ENCODE peak calls at places on chromosomes 6 and 20, in four cellular contexts. W is OCI-LY7, E is spleen, X is fibroblast of mammary gland. R is an unnamed sample.

GRCh38 chr20:43516251-43516824 is 8.8 kb downstream of the L3MBTL1 start:
- DNase-seq in E (no peak), W (no peak), X (no peak), R (no peak)

GRCh38 chr6:11992086-11992485 is 20.0 kb upstream of the HIVEP1 start:
- DNase-seq in X (no peak), E (no peak), W (no peak), R (no peak)

GRCh38 chr6:168721571-168721970 is 280.6 kb downstream of the SMOC2 start:
- DNase-seq in X (no peak), W (no peak), E (no peak), R (no peak)

GRCh38 chr20:38132156-38132909 is 32.7 kb downstream of the TGM2 start:
- DNase-seq in E (peak; percentile 50), X (no peak), W (no peak), R (no peak)

GRCh38 chr20:11716239-11716944 is 201.3 kb upstream of the BTBD3 start:
- DNase-seq in E (no peak), W (peak; percentile 2), X (peak; percentile 62), R (peak; percentile 96)

GRCh38 chr6:24883618-24884017 is 52.1 kb downstream of the RIPOR2 start:
- DNase-seq in E (no peak), W (peak; percentile 85), X (peak; percentile 72), R (peak; percentile 56)

GRCh38 chr6:170031684-170032121 is 259.2 kb downstream of the DLL1 start:
- DNase-seq in W (no peak), X (no peak), E (peak; percentile 65), R (no peak)

GRCh38 chr6:117771403-117771802 is 96.1 kb downstream of the NUS1 start:
- DNase-seq in X (no peak), W (no peak), E (no peak), R (no peak)

GRCh38 chr6:82906951-82907350 is 158.7 kb downstream of the UBE3D start:
- DNase-seq in E (no peak), X (peak; percentile 69), W (no peak), R (peak; percentile 68)

GRCh38 chr20:3786665-3787639 is at the start of gene CENPB:
- DNase-seq in W (peak; percentile 90), X (peak; percentile 71), E (peak; percentile 97), R (peak; percentile 78)

GRCh38 chr6:33160728-33161323 is 31.4 kb downstream of the COL11A2 start:
- DNase-seq in E (no peak), W (no peak), X (peak; percentile 85), R (peak; percentile 89)

GRCh38 chr6:157469378-157469777 is 88.4 kb downstream of the ZDHHC14 start:
- DNase-seq in X (peak; percentile 14), E (no peak), W (no peak), R (no peak)

GRCh38 chr6:126614642-126615504 is 275.0 kb downstream of the CENPW start:
- DNase-seq in W (peak; percentile 32), E (no peak), X (no peak), R (no peak)

GRCh38 chr6:154261688-154262397 is 94.8 kb downstream of the IPCEF1 start:
- DNase-seq in W (no peak), X (no peak), E (no peak), R (no peak)

GRCh38 chr6:136067731-136068341 is 182.3 kb downstream of the MTFR2 start:
- DNase-seq in W (no peak), E (no peak), X (peak; percentile 49), R (peak; percentile 55)

GRCh38 chr6:16438677-16439615 is 200.6 kb downstream of the GMPR start:
- DNase-seq in X (peak; percentile 75), E (no peak), W (no peak), R (peak; percentile 55)

GRCh38 chr20:1456300-1456699 is 10.3 kb downstream of the NSFL1C start:
- DNase-seq in W (no peak), X (no peak), E (no peak), R (peak; percentile 64)

GRCh38 chr6:20879526-20879925 is 345.3 kb downstream of the CDKAL1 start:
- DNase-seq in W (no peak), E (no peak), X (peak; percentile 4), R (peak; percentile 37)
- TF ChIP-seq CTCF in W (no peak), E (no peak), X (no peak), R (no peak)

DNA sequence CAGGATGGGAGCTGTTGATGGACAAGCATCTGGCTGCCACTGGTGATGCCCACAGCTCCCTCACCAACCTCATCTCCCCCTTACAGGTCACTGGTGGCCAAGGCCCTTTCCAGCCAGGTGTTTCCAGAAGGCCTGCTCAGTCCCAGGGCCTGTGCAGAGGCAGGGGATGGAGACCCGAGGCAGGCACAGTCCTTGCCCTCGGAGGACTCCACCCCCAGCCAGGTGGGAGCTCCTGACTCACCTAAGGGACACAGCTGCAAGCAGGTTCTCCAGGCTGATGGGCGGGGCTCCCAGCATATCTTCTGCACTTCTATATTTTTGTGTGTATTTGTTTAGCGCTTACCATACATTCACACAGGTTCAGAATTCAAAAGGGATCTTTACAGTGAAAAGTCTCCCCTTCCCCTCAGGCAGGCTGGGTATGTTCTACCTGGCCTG is 17.4 kb downstream of the PRPH2 start:
- DNase-seq in X (no peak), E (no peak), W (no peak), R (no peak)
- H3K4me3 ChIP-seq in X (no peak overlapping the region), E (no peak overlapping the region), W (no peak overlapping the region), R (no peak overlapping the region)

DNA sequence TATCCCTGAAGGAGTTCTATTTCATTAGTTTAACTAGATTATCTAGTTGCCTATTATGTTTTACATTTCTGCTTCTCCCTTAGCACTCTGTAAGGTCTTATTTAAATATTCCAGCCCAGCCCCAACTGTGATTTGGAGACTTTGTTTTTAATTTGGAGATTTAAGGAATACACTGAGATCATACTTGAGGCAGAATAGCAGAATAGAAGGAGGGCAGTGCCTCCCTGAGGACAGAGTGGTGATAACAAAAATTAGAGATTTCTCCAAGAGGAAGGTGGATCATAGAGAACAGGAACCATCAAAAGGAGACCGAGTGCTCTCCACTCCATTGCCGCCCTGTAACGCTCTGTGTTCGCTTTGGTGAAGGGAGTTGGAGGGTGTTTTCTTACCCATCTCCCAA is 14.8 kb upstream of the CD164 start:
- DNase-seq in E (no peak), W (no peak), X (peak; percentile 35), R (peak; percentile 14)
- TF ChIP-seq CTCF in E (no peak), W (peak; percentile 57), X (peak; percentile 39), R (peak; percentile 30)

DNA sequence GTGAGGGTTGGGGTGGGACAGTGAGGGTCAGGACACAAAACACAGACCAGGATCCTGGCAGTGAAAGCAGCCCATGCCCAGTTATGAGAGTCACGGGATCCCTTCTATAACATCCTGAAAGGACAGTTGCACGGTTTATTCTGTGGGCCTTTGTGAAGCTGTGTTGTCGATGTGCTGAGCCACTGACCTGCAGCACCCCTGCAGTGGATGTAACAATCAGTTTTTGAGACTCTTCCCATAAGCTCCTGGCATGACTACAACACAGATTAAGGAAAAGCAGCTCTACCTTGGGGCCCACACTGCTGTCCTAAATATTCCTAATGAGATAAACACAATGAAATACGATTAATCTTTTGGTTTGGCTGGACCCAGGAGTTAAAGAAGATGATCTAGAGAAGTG is 3.7 kb downstream of the PYGB start:
- DNase-seq in E (no peak), X (no peak), W (no peak), R (no peak)
- H3K4me3 ChIP-seq in E (no peak overlapping the region), X (no peak overlapping the region), W (no peak overlapping the region), R (peak overlapping the region; percentile 93)

GRCh38 chr20:58621906-58622548 is 29.1 kb upstream of the STX16 start:
- DNase-seq in W (no peak), X (no peak), E (peak; percentile 29), R (no peak)
- TF ChIP-seq CTCF in W (no peak), X (peak; percentile 19), E (no peak), R (peak; percentile 25)

GRCh38 chr6:736657-737446 is 43.9 kb upstream of the EXOC2 start:
- DNase-seq in X (no peak), E (no peak), W (no peak), R (no peak)
- H3K4me3 ChIP-seq in X (no peak overlapping the region), E (no peak overlapping the region), W (no peak overlapping the region), R (no peak overlapping the region)

GRCh38 chr6:62286470-62286843 is 432 bp upstream of the KHDRBS2 start:
- DNase-seq in X (no peak), E (no peak), W (no peak), R (no peak)

GRCh38 chr6:62283359-62283758 is 2.7 kb downstream of the KHDRBS2 start:
- DNase-seq in W (no peak), E (no peak), X (no peak), R (no peak)

GRCh38 chr6:62284725-62285124 is 1.3 kb downstream of the KHDRBS2 start:
- DNase-seq in E (no peak), W (no peak), X (no peak), R (no peak)

GRCh38 chr6:62285612-62286469 is at the start of gene KHDRBS2:
- DNase-seq in W (peak; percentile 91), X (peak; percentile 0), E (peak; percentile 95), R (no peak)

DNA sequence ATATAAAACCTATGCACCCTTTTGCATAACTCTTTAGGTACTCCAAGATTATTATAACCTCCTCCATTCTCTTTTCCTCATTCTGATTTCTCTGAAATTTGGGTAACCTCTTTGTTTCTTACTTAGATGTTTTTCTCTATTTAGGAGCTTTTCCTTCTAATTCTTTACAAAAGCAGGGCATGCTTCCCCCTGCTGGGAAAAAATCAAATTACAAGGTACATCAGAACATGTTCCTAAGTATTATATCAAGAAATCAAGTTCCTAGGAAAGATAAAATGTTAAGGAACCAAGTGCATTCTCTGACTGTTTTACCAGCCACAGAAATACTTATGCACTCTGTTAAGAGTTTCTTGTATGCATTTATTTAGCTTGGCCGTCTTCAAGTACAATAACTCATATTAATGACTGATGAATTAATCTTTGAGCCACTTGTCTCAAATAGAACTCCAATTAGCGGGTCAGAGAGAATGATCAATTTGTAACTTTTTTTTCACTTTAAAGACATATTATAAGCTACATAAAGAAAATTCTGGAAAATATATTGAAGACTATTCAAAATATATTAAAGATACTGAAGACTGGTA is 2.1 kb downstream of the KHDRBS2 start:
- DNase-seq in W (peak; percentile 55), X (peak; percentile 28), E (no peak), R (peak; percentile 1)
- TF ChIP-seq CTCF in W (peak; percentile 89), X (peak; percentile 46), E (no peak), R (peak; percentile 30)

DNA sequence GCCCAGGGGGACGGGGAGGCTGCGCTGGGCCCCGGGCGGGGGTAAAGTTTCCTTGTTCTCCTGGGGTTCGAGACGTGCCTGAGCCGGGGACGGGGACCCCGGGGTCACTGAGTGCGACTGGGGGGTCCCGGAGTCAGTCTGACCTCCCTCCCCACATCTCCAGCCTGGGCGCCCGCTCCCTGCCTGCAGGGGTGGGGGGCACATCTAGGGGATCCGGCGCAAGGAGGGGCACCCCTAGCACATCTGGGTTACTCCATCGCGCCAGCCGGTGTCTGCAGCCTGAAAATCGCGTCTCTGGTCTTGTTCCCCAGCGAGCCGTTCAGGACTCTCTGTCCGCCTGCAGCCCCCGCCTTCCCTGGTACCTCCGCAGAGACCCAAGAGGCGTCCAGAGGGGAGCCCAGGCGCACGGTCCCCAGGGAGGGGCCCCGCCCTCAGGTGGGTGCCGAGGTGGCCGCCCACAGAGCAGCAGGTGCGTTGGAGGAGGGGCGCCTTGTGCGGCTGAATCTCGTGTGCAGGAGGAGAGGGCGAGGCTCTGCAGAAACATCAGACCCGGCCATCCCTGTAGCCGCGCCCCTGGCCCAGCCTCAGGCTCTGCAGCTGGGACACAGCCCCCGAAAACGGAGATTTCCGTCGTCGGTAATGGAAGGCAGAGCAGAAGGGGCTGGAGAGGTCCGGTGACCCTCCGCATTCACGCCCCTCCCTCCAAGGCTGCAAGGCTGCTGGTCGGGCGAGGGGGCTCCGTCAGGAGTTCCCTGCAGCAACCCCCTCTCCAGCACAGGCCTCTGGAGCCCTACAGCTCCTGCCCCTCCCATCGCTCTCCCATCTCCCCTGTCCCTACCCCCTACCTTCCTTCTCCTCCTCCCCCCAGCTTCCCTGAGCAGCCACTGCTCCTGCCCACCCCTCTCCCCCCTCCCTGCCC is 617 bp upstream of the CHRNA4 start:
- DNase-seq in W (no peak), E (peak; percentile 52), X (no peak), R (no peak)
- H3K4me3 ChIP-seq in W (no peak overlapping the region), E (no peak overlapping the region), X (no peak overlapping the region), R (no peak overlapping the region)